ENCODE peak calls at places on chromosomes 6 and 20, in five cellular contexts. M is HEK293T, J is HepG2, U is H1, A is GM12878. H is an unnamed sample.

GRCh38 chr6:28336284-28337024 is 506 bp upstream of the ZSCAN31 start:
- DNase-seq in U (no peak), A (peak; percentile 53), J (peak; percentile 44), M (no peak), H (no peak)

GRCh38 chr20:62953167-62953838 is 794 bp downstream of the SLC17A9 start:
- DNase-seq in A (no peak), J (no peak), U (peak; percentile 68), M (no peak), H (no peak)

GRCh38 chr20:36439040-36439730 is 102.1 kb upstream of the MYL9 start:
- DNase-seq in U (peak; percentile 96), J (peak; percentile 59), A (no peak), M (peak; percentile 79), H (peak; percentile 56)

GRCh38 chr6:81590314-81590691 is 162.2 kb downstream of the TENT5A start:
- DNase-seq in U (no peak), M (no peak), A (no peak), J (no peak), H (no peak)

GRCh38 chr6:1390805-1391511 is 1.6 kb downstream of the FOXF2 start:
- DNase-seq in M (no peak), A (no peak), U (peak; percentile 69), J (no peak), H (no peak)

GRCh38 chr6:124772733-124773319 is 189.4 kb upstream of the RNF217 start:
- DNase-seq in M (peak; percentile 28), A (no peak), U (no peak), J (no peak), H (no peak)

GRCh38 chr6:15793288-15793687 is 130.5 kb upstream of the DTNBP1 start:
- DNase-seq in J (no peak), U (no peak), M (no peak), A (no peak), H (no peak)

GRCh38 chr20:3808141-3808479 is 12.0 kb downstream of the CDC25B start:
- DNase-seq in J (peak; percentile 61), A (no peak), U (no peak), M (no peak), H (no peak)

GRCh38 chr6:137297887-137298286 is 78.7 kb upstream of the IFNGR1 start:
- DNase-seq in U (peak; percentile 66), A (no peak), M (no peak), J (no peak), H (peak; percentile 88)

GRCh38 chr6:4906942-4907300 is 96.9 kb downstream of the RPP40 start:
- DNase-seq in U (peak; percentile 32), M (no peak), J (no peak), A (no peak), H (no peak)

GRCh38 chr6:136254851-136255466 is 4.8 kb upstream of the MTFR2 start:
- DNase-seq in A (no peak), M (no peak), J (no peak), U (no peak), H (no peak)

GRCh38 chr6:154510144-154510905 is at the start of gene CNKSR3:
- DNase-seq in M (peak; percentile 91), A (no peak), U (peak; percentile 87), J (peak; percentile 95), H (peak; percentile 77)

GRCh38 chr6:170185175-170185970 is 105.5 kb downstream of the DLL1 start:
- DNase-seq in U (peak; percentile 35), A (no peak), J (no peak), M (no peak), H (no peak)

GRCh38 chr20:35120012-35120701 is 27.0 kb downstream of the EDEM2 start:
- DNase-seq in U (no peak), M (no peak), A (no peak), J (no peak), H (no peak)

GRCh38 chr6:136753624-136754023 is 38.7 kb downstream of the MAP3K5 start:
- DNase-seq in M (no peak), U (no peak), A (no peak), J (no peak), H (no peak)

GRCh38 chr20:58407966-58408557 is 19.0 kb downstream of the VAPB start:
- DNase-seq in J (no peak), M (no peak), A (peak; percentile 48), U (no peak), H (no peak)

GRCh38 chr6:142377112-142377848 is 75.5 kb downstream of the ADGRG6 start:
- DNase-seq in U (peak; percentile 65), A (no peak), M (peak; percentile 73), J (peak; percentile 69), H (no peak)

GRCh38 chr6:72968704-72969103 is 256.6 kb downstream of the KHDC1L start:
- DNase-seq in A (no peak), J (no peak), U (no peak), M (no peak), H (no peak)

GRCh38 chr20:32456869-32457421 is 98.8 kb downstream of the ASXL1 start:
- DNase-seq in M (peak; percentile 89), A (no peak), U (peak; percentile 93), J (no peak), H (no peak)

GRCh38 chr6:67757465-67758033 is 877.5 kb upstream of the ADGRB3 start:
- DNase-seq in U (no peak), M (no peak), A (no peak), J (no peak), H (no peak)

GRCh38 chr6:106082735-106083398 is 3.3 kb upstream of the PRDM1 start:
- DNase-seq in M (no peak), U (no peak), A (no peak), J (no peak), H (no peak)

GRCh38 chr6:12440981-12441380 is 150.8 kb downstream of the EDN1 start:
- DNase-seq in A (no peak), M (no peak), J (no peak), U (no peak), H (no peak)

GRCh38 chr6:33677689-33678088 is 33.8 kb downstream of the UQCC2 start:
- DNase-seq in M (no peak), J (no peak), A (no peak), U (no peak), H (no peak)

GRCh38 chr6:165988757-165989456 is 178.7 kb downstream of the TBXT start:
- DNase-seq in U (no peak), A (no peak), J (no peak), M (no peak), H (no peak)

GRCh38 chr6:33428219-33428890 is 8.5 kb downstream of the SYNGAP1 start:
- DNase-seq in A (no peak), U (no peak), M (peak; percentile 57), J (peak; percentile 79), H (no peak)

GRCh38 chr20:63863798-63864544 is 1.1 kb upstream of the TPD52L2 start:
- DNase-seq in A (peak; percentile 86), J (peak; percentile 90), U (peak; percentile 68), M (peak; percentile 68), H (peak; percentile 59)

GRCh38 chr20:61263938-61264337 is 11.9 kb downstream of the CDH4 start:
- DNase-seq in M (no peak), U (no peak), A (no peak), J (no peak), H (no peak)

GRCh38 chr6:144379356-144379755 is 94.2 kb downstream of the UTRN start:
- DNase-seq in A (no peak), U (no peak), M (no peak), J (no peak), H (no peak)

GRCh38 chr20:7742479-7742878 is 197.8 kb downstream of the HAO1 start:
- DNase-seq in A (no peak), M (no peak), U (no peak), J (no peak), H (no peak)

GRCh38 chr6:34223381-34223963 is 13.2 kb upstream of the HMGA1 start:
- DNase-seq in J (no peak), A (no peak), M (no peak), U (peak; percentile 80), H (no peak)

GRCh38 chr20:48295445-48295903 is 510.2 kb upstream of the SULF2 start:
- DNase-seq in J (peak; percentile 94), M (peak; percentile 20), A (no peak), U (no peak), H (peak; percentile 94)

DNA sequence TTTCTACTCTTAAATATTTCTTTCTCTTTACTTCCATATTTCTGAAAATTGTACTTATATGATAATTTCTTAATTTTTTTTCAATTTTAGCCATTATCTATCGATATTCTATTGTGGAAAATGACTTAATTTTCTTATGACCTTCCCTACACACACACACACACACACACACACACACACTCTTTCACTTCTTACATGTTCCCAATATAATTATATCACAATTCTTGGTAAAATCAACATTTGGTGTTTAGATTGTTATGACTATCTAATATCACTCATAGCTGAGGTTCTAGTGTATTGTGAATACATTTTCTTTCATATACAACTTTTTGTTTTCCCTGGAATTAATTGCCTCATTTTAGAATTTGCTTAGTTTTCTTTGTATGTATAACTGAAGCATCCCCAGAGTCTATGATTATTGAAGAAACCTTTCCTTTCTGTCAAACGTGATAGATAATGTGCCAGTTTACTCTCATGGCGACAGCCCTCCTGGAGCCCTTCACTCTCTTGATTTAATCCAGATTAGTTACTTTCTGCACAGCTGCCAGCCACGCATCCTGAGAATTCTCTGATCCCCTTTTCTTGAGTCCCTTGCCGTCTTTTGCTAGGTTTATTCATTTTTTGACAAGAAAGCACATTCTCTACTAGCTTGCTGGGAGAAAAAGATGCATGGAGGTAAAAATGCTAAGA is 63.4 kb downstream of the RNF182 start:
- DNase-seq in J (no peak), A (no peak), U (no peak), M (no peak), H (no peak)
- TF ChIP-seq SUZ12 in J (no peak), A (no peak), U (no peak), M (no peak), H (no peak)

GRCh38 chr6:104601756-104602155 is 258.0 kb downstream of the HACE1 start:
- DNase-seq in A (no peak), M (no peak), J (no peak), U (no peak), H (no peak)
- TF ChIP-seq SUZ12 in A (no peak), M (no peak), J (no peak), U (no peak), H (no peak)

GRCh38 chr20:53422039-53422438 is 171.6 kb downstream of the ZNF217 start:
- DNase-seq in U (no peak), J (no peak), M (no peak), A (no peak), H (no peak)

GRCh38 chr20:53420061-53420460 is 173.6 kb downstream of the ZNF217 start:
- DNase-seq in U (no peak), J (no peak), A (no peak), M (no peak), H (no peak)

GRCh38 chr20:53423587-53424146 is 170.0 kb downstream of the ZNF217 start:
- DNase-seq in M (no peak), U (no peak), J (no peak), A (no peak), H (no peak)

GRCh38 chr20:53425481-53425880 is 168.2 kb downstream of the ZNF217 start:
- DNase-seq in A (no peak), U (no peak), J (no peak), M (no peak), H (no peak)

GRCh38 chr20:53421343-53421742 is 172.3 kb downstream of the ZNF217 start:
- DNase-seq in A (no peak), J (no peak), U (no peak), M (no peak), H (no peak)
- TF ChIP-seq SUZ12 in A (no peak), J (no peak), U (no peak), M (no peak), H (no peak)

GRCh38 chr20:45913105-45913504 is 1.1 kb upstream of the PLTP start:
- DNase-seq in A (no peak), U (no peak), M (no peak), J (no peak), H (no peak)
- TF ChIP-seq SUZ12 in A (no peak), U (no peak), M (no peak), J (no peak), H (no peak)

GRCh38 chr6:92479821-92480220 is 939.5 kb downstream of the EPHA7 start:
- DNase-seq in M (no peak), J (no peak), U (no peak), A (no peak), H (no peak)
- TF ChIP-seq SUZ12 in M (no peak), J (no peak), U (no peak), A (no peak), H (no peak)